ENCODE peak calls at places on chromosomes 5 and 9, in ten cellular contexts. M is ovary; U is BJ; S is CD8-positive, alpha-beta T cell; E is psoas muscle; X is body of pancreas; W is fibroblast of the aortic adventitia; K is OCI-LY7; A is heart right ventricle; C is thyroid gland. V is an unnamed sample.

GRCh38 chr9:119318371-119318770 is 50.9 kb downstream of the BRINP1 start:
- DNase-seq in M (no peak), U (no peak), S (no peak), E (no peak), X (no peak), W (no peak), K (no peak), A (no peak), C (no peak), V (no peak)

GRCh38 chr9:136603901-136604816 is 58.3 kb upstream of the NOTCH1 start:
- DNase-seq in M (no peak), U (no peak), S (no peak), E (peak), X (no peak), W (no peak), K (no peak), A (peak), C (no peak), V (no peak)

GRCh38 chr5:38471709-38472108 is 84.7 kb downstream of the LIFR start:
- DNase-seq in M (no peak), U (no peak), S (no peak), E (no peak), X (no peak), W (no peak), K (no peak), A (no peak), C (no peak), V (no peak)

GRCh38 chr9:86955554-86955953 is 8.2 kb upstream of the GAS1 start:
- DNase-seq in M (no peak), U (no peak), S (no peak), E (no peak), X (no peak), W (no peak), K (no peak), A (no peak), C (no peak), V (no peak)

GRCh38 chr5:106376522-106376921 is 1294.2 kb downstream of the EFNA5 start:
- DNase-seq in M (no peak), U (peak), S (no peak), E (no peak), X (no peak), W (no peak), K (no peak), A (no peak), C (no peak), V (peak)

GRCh38 chr9:22446950-22447606 is 454 bp downstream of the DMRTA1 start:
- DNase-seq in M (peak), U (no peak), S (no peak), E (peak), X (peak), W (no peak), K (no peak), A (peak), C (peak), V (peak)

GRCh38 chr9:90014421-90014820 is 409.6 kb downstream of the GADD45G start:
- DNase-seq in M (no peak), U (no peak), S (no peak), E (no peak), X (no peak), W (no peak), K (no peak), A (no peak), C (no peak), V (no peak)

GRCh38 chr9:129141066-129142041 is 30.1 kb downstream of the PTPA start:
- DNase-seq in M (peak), U (peak), S (no peak), E (peak), X (peak), W (peak), K (peak), A (peak), C (peak), V (peak)

GRCh38 chr9:109817146-109817845 is 37.3 kb downstream of the PALM2AKAP2 start:
- DNase-seq in M (no peak), U (no peak), S (no peak), E (no peak), X (no peak), W (peak), K (no peak), A (no peak), C (no peak), V (peak)

GRCh38 chr5:145965804-145966203 is 29.4 kb downstream of the SH3RF2 start:
- DNase-seq in M (no peak), U (no peak), S (no peak), E (no peak), X (peak), W (no peak), K (no peak), A (no peak), C (no peak), V (peak)

GRCh38 chr5:41095324-41096101 is 24.4 kb upstream of the MROH2B start:
- DNase-seq in M (peak), U (no peak), S (no peak), E (no peak), X (no peak), W (no peak), K (no peak), A (no peak), C (no peak), V (no peak)

GRCh38 chr9:98678244-98678842 is 30.4 kb downstream of the GABBR2 start:
- DNase-seq in M (no peak), U (no peak), S (no peak), E (no peak), X (no peak), W (no peak), K (peak), A (no peak), C (peak), V (peak)

DNA sequence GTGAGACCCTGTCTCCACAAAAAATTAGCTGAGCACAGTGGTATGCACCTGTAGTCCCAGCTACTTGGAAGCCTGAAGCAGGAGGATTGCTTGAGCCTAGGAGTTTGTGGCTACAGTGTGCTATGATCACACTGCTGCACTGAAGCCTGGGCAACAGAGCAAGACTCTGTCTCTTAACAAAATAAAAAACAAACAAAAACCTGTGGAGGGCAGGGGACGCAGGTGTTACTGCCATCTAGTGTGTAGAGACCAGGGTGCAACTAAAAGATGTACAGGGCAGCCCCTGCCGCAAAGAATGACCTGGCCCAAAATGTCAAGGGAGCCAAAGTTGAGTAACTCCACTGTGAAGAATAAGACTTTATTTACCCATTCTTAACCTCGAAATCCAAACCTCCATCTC is 27.1 kb downstream of the ASPN start:
- DNase-seq in M (no peak), U (no peak), S (no peak), E (no peak), X (no peak), W (no peak), K (peak), A (no peak), C (no peak), V (no peak)
- TF ChIP-seq CTCF in M (no peak), U (no peak), S (no peak), E (no peak), X (no peak), W (peak), K (peak), A (peak), C (no peak), V (peak)

GRCh38 chr5:170603578-170604565 is 100.1 kb downstream of the KCNIP1 start:
- DNase-seq in M (peak), U (no peak), S (no peak), E (peak), X (peak), W (peak), K (peak), A (peak), C (peak), V (peak)
- H3K4me3 ChIP-seq in M (no peak), U (no peak), S (no peak), E (no peak), X (no peak), W (no peak), K (no peak), A (no peak), C (no peak), V (no peak)

GRCh38 chr9:36143242-36143641 is 6.7 kb downstream of the GLIPR2 start:
- DNase-seq in M (no peak), U (no peak), S (no peak), E (no peak), X (no peak), W (no peak), K (no peak), A (no peak), C (no peak), V (no peak)

GRCh38 chr9:36140086-36141084 is 3.9 kb downstream of the GLIPR2 start:
- DNase-seq in M (no peak), U (no peak), S (no peak), E (no peak), X (no peak), W (no peak), K (no peak), A (no peak), C (no peak), V (no peak)

GRCh38 chr9:36142510-36143161 is 6.1 kb downstream of the GLIPR2 start:
- DNase-seq in M (no peak), U (no peak), S (no peak), E (no peak), X (no peak), W (no peak), K (no peak), A (peak), C (peak), V (no peak)

GRCh38 chr9:36141761-36142160 is 5.2 kb downstream of the GLIPR2 start:
- DNase-seq in M (no peak), U (no peak), S (no peak), E (no peak), X (no peak), W (no peak), K (no peak), A (no peak), C (no peak), V (no peak)

DNA sequence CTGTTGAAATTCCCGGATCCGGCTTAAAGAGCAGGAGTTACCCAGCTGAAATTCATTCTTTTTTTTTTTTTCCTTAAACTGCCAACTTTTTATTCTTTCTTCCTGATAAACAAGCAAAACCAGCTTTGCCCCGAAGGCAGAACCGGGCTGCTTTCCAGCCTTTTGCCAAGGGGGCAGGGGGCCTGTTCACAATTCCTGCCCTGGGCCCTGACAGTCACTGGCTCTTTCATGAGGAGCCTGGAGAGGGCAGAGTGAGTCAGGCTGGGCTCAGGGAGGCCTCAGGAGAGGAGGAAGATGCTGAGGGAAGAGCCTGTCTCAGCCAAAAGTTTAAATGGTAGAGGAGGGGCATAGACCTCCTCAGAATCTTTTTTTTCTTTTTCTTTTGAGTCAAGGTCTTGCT is 4.8 kb downstream of the GLIPR2 start:
- DNase-seq in M (peak), U (no peak), S (no peak), E (no peak), X (no peak), W (peak), K (no peak), A (no peak), C (peak), V (peak)
- TF ChIP-seq CTCF in M (no peak), U (peak), S (no peak), E (no peak), X (no peak), W (peak), K (peak), A (peak), C (no peak), V (peak)

GRCh38 chr5:174720612-174721521 is 3.5 kb upstream of the MSX2 start:
- DNase-seq in M (no peak), U (no peak), S (no peak), E (no peak), X (no peak), W (no peak), K (no peak), A (no peak), C (no peak), V (no peak)

GRCh38 chr5:174723315-174723978 is 935 bp upstream of the MSX2 start:
- DNase-seq in M (no peak), U (no peak), S (no peak), E (no peak), X (no peak), W (no peak), K (no peak), A (no peak), C (no peak), V (no peak)

GRCh38 chr5:174720066-174720611 is 4.2 kb upstream of the MSX2 start:
- DNase-seq in M (no peak), U (no peak), S (no peak), E (no peak), X (no peak), W (no peak), K (no peak), A (no peak), C (no peak), V (no peak)

GRCh38 chr5:174722500-174722899 is 1.9 kb upstream of the MSX2 start:
- DNase-seq in M (no peak), U (no peak), S (no peak), E (no peak), X (no peak), W (no peak), K (no peak), A (no peak), C (no peak), V (no peak)

DNA sequence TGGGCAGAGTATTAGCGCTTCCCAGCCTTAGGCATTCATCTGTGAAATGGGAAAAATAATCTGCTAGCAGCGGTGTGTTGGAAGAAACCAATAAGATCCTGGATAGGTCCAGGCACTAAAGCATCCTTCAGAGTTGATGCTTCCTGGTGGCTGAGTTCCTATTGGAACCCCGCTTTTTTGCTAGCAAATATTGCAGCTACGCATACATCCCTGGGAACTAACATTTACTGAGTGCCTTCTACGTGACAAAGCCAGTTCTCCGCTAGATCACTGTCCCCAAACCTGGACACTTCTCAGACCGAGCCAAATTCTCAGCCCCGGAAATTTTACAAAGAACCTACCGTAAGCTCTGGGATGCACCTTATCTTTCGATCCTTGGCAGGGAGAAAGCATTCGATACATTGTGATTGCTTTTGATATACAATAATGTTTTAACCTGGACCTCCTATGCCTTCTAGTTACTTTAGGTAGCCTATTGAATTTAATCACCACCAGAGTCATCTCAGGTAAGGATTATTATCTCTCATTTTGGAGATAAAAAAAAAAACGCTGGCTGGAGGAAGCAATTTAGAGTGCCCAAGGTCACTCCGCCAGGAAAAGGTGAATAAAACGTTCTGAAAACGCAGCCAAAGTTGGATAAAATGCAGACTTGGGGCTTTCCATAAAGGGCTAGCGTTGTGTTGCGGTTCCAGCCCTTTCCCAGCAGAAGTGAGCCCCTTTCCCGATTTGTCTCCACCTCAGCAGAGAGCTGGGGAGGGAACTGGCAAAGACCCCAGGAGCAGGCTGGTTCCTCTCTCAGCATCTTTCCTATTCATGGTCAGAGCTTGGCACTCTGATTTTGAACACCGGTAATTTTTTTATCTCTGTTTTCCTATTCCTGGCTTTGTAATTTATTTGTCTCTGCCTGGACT is 2.6 kb upstream of the MSX2 start:
- DNase-seq in M (no peak), U (no peak), S (no peak), E (no peak), X (no peak), W (no peak), K (no peak), A (no peak), C (no peak), V (no peak)
- H3K4me3 ChIP-seq in M (no peak), U (no peak), S (no peak), E (peak), X (no peak), W (no peak), K (no peak), A (peak), C (no peak), V (no peak)